ENCODE peak calls at places on chromosomes 5 and 9, in seven cellular contexts. T, N, W, S, P, Y and Z are unnamed samples.

GRCh38 chr5:114176356-114176755 is 185.5 kb upstream of the KCNN2 start:
- DNase-seq in T (no peak), N (peak), W (no peak), S (no peak), P (no peak), Y (no peak), Z (no peak)

GRCh38 chr9:2884308-2884707 is 40.4 kb upstream of the PUM3 start:
- DNase-seq in T (no peak), N (no peak), W (no peak), S (no peak), P (no peak), Y (no peak), Z (no peak)

GRCh38 chr9:93255994-93256877 is 72.3 kb downstream of the WNK2 start:
- DNase-seq in T (no peak), N (no peak), W (peak), S (no peak), P (peak), Y (peak), Z (no peak)

GRCh38 chr9:87148391-87149237 is 201.3 kb upstream of the GAS1 start:
- DNase-seq in T (peak), N (peak), W (peak), S (peak), P (no peak), Y (peak), Z (peak)

GRCh38 chr5:83199126-83199525 is 121.8 kb downstream of the XRCC4 start:
- DNase-seq in T (no peak), N (no peak), W (no peak), S (no peak), P (no peak), Y (no peak), Z (no peak)

GRCh38 chr5:147949711-147950573 is 43.6 kb upstream of the C5orf46 start:
- DNase-seq in T (no peak), N (peak), W (no peak), S (no peak), P (no peak), Y (no peak), Z (no peak)

GRCh38 chr5:7882926-7883325 is 14.0 kb downstream of the MTRR start:
- DNase-seq in T (no peak), N (no peak), W (no peak), S (no peak), P (no peak), Y (no peak), Z (no peak)

GRCh38 chr5:81067406-81067805 is 107.2 kb downstream of the RASGRF2 start:
- DNase-seq in T (no peak), N (no peak), W (no peak), S (no peak), P (no peak), Y (no peak), Z (no peak)

GRCh38 chr9:91847576-91847975 is 102.5 kb downstream of the ROR2 start:
- DNase-seq in T (peak), N (peak), W (no peak), S (peak), P (no peak), Y (no peak), Z (peak)

GRCh38 chr5:133544346-133544745 is 68.0 kb downstream of the FSTL4 start:
- DNase-seq in T (no peak), N (no peak), W (no peak), S (no peak), P (no peak), Y (no peak), Z (no peak)

GRCh38 chr9:31824860-31825259 is 559.6 kb upstream of the ACO1 start:
- DNase-seq in T (no peak), N (no peak), W (peak), S (no peak), P (no peak), Y (no peak), Z (no peak)

GRCh38 chr9:23659346-23660006 is 166.6 kb downstream of the ELAVL2 start:
- DNase-seq in T (no peak), N (no peak), W (no peak), S (no peak), P (no peak), Y (no peak), Z (no peak)

GRCh38 chr5:144697847-144698262 is 527.2 kb downstream of the KCTD16 start:
- DNase-seq in T (no peak), N (peak), W (no peak), S (no peak), P (no peak), Y (no peak), Z (no peak)

GRCh38 chr5:139649082-139649991 is 1.2 kb downstream of the CXXC5 start:
- DNase-seq in T (peak), N (no peak), W (no peak), S (peak), P (no peak), Y (peak), Z (peak)

DNA sequence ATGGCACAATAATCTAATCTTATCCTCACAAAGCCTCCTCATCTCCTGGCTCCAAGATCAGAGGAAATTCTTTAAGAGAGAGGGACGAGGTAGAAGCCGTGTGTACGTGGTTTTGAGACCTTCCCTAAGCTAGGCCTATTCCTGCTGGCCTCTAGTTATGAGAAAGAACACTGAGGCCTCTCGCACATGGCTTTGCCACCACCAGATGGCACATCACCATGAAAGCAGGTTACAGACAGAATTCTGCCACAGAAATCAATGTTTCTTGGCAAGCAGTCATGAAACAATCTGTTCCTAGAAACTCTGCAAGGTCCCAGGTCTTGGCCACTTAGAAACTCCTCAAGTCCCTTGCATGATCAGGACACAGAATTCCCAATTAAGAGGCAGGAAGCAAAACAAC is 268.2 kb upstream of the TAS2R1 start:
- DNase-seq in T (peak), N (peak), W (no peak), S (peak), P (no peak), Y (peak), Z (no peak)
- TF ChIP-seq CTCF in T (peak), N (peak), W (peak), S (peak), P (no peak), Y (no peak), Z (peak)

DNA sequence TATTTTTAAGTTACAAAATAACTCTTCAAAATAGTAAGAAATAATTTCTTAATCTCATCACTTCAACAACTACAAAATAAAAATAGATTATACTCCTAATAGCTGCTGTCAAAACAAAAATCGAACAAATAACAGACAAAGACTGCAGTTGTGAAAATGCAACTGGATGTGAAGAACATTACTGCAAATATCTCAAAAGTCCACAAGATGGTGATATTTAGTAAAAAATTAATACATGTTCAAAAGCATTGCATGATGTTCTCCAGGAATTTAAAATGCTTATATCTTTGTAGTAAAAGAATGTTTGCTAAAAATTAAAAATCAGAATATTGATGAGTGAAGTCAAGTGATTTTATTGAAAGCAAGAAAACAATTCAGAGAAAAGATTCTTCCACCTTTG is 66.2 kb downstream of the MPDZ start:
- DNase-seq in T (no peak), N (peak), W (no peak), S (no peak), P (no peak), Y (no peak), Z (no peak)
- TF ChIP-seq CTCF in T (peak), N (peak), W (peak), S (peak), P (no peak), Y (no peak), Z (no peak)

GRCh38 chr9:136049451-136050265 is 45.4 kb downstream of the NACC2 start:
- DNase-seq in T (peak), N (no peak), W (peak), S (no peak), P (no peak), Y (no peak), Z (no peak)

GRCh38 chr9:136051568-136052432 is 43.3 kb downstream of the NACC2 start:
- DNase-seq in T (peak), N (peak), W (peak), S (no peak), P (no peak), Y (no peak), Z (peak)

GRCh38 chr9:136052433-136052880 is 42.6 kb downstream of the NACC2 start:
- DNase-seq in T (no peak), N (peak), W (peak), S (no peak), P (no peak), Y (no peak), Z (peak)

GRCh38 chr9:136050266-136050705 is 44.8 kb downstream of the NACC2 start:
- DNase-seq in T (no peak), N (no peak), W (peak), S (no peak), P (no peak), Y (peak), Z (no peak)

GRCh38 chr9:136050706-136051567 is 44.2 kb downstream of the NACC2 start:
- DNase-seq in T (no peak), N (no peak), W (peak), S (no peak), P (no peak), Y (peak), Z (peak)
- TF ChIP-seq CTCF in T (no peak), N (no peak), W (no peak), S (no peak), P (no peak), Y (no peak), Z (no peak)

DNA sequence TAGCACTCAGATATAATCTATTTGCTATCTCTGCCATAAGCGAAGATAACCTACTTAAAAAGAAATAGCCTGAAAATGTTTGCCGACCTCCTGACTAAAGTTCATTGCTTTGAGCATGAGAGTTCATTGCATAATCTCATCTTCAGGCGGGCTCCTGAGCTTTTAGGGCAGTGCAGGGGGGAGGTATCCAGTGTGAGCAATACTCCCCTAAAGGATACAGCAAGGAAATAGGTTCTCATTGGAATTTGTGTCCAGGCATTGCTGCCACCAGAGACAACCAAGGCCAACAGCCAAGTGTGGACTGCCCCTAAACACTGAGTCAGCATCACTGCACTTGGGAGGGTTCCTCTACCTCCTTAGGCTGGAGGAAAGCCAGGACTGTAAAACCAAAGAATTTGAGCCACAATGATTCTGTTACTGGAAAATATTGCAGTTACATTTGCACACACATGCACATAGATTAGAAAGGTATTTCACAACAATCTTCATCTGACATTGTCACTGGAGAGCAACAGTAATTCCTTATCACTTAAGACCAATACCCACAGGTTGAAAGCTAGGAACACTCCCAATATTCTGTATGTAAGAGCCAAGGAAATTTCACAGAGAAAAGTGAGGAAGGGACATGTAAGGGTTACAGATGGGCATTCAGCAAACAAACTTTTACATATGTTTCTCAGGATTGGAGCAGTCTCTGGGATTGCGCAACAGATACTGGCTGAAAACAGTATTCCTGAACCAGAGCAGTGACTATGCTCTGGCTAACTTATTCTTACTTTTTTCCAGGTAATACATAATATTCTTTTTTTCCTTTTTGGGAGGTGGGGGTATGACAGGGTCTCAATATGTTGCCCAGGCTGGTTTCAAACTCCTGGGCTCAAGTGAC is 98.6 kb upstream of the TLE1 start:
- DNase-seq in T (no peak), N (peak), W (no peak), S (no peak), P (no peak), Y (no peak), Z (no peak)
- TF ChIP-seq CTCF in T (no peak), N (peak), W (no peak), S (no peak), P (no peak), Y (no peak), Z (no peak)

GRCh38 chr5:74016373-74016772 is 390.4 kb downstream of the ARHGEF28 start:
- DNase-seq in T (peak), N (no peak), W (no peak), S (no peak), P (no peak), Y (no peak), Z (no peak)
- TF ChIP-seq CTCF in T (peak), N (no peak), W (no peak), S (peak), P (no peak), Y (peak), Z (no peak)